ENCODE peak calls at places on chromosome 1, in four cellular contexts. O is kidney, K is H1, Y is endodermal cell. A is an unnamed sample.

GRCh38 chr1:78078358-78078757 is 32.6 kb downstream of the GIPC2 start:
- DNase-seq in O (no peak), K (no peak), Y (no peak), A (no peak)

GRCh38 chr1:225710804-225711203 is 57.9 kb upstream of the ENAH start:
- DNase-seq in O (no peak), K (no peak), Y (peak; percentile 67), A (no peak)

GRCh38 chr1:201714542-201715276 is 114.2 kb upstream of the IPO9 start:
- DNase-seq in O (peak; percentile 89), K (no peak), Y (peak; percentile 79), A (peak; percentile 75)

GRCh38 chr1:2209400-2210083 is 15.0 kb upstream of the FAAP20 start:
- DNase-seq in O (peak; percentile 86), K (no peak), Y (peak; percentile 61), A (peak; percentile 22)

GRCh38 chr1:219621047-219621786 is 8.3 kb upstream of the ZC3H11B start:
- DNase-seq in O (no peak), K (no peak), Y (no peak), A (peak; percentile 21)

GRCh38 chr1:8348777-8349472 is 31.0 kb downstream of the SLC45A1 start:
- DNase-seq in O (no peak), K (peak; percentile 92), Y (peak; percentile 92), A (peak; percentile 76)

GRCh38 chr1:56200446-56200845 is 378.9 kb downstream of the PLPP3 start:
- DNase-seq in O (no peak), K (no peak), Y (no peak), A (no peak)

GRCh38 chr1:11518791-11519628 is 40.1 kb downstream of the DISP3 start:
- DNase-seq in O (peak; percentile 39), K (no peak), Y (peak; percentile 32), A (no peak)

GRCh38 chr1:42979888-42980800 is 21.5 kb upstream of the SLC2A1 start:
- DNase-seq in O (no peak), K (no peak), Y (no peak), A (no peak)

GRCh38 chr1:180272395-180272794 is 42.3 kb downstream of the LHX4 start:
- DNase-seq in O (no peak), K (no peak), Y (no peak), A (no peak)

DNA sequence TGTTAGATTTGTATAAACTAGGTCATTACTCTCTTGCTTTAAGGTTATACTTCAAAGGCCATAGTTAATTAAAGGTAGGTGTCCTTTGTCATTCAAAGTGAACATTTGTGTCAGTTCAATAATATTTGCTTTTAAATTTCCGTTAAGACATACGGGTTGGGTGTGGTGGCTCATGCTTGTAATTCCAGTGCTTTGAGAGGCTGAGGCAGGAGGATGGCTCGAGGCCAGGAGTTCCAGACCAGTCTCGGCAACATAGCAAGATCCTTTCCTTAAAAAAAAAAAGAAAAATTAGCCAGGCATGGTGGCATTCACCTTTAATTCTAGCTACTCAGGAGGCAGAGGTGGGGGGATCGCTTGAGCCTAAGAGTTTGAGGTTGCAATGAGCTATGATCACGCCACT is 80.4 kb downstream of the KIF26B start:
- DNase-seq in O (no peak), K (no peak), Y (peak; percentile 35), A (no peak)
- H3K27ac ChIP-seq in O (no peak overlapping the region), K (no peak overlapping the region), Y (peak overlapping the region; percentile 78), A (no peak overlapping the region)

GRCh38 chr1:147840909-147841308 is 61.7 kb upstream of the GJA8 start:
- DNase-seq in O (no peak), K (no peak), Y (peak; percentile 84), A (no peak)
- TF ChIP-seq CTCF in O (no peak), K (peak; percentile 11), Y (peak; percentile 77), A (no peak)

DNA sequence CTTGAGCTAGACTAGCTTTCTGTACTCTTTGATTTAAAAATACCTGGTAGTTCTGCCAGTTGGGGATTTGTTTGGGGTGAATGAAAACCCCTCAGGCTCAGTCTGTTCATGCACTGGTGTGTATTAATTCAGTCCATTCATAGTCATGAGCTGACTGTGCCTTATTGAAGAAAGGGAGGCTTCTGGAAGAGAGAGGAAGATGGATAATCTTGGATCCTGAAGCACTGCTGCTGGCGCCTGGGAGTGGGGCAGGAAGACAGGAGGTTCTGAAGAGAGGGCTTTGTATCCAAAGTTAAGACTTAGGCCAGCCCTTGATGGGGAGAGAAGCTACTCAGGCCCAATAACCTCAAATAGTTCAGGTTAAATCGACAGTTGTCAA is 83.7 kb downstream of the CAMTA1 start:
- DNase-seq in O (no peak), K (no peak), Y (no peak), A (no peak)
- H3K4me1 ChIP-seq in O (peaks cover 18% of the 10 kb centered on the region), K (peaks cover 11% of the 10 kb centered on the region), Y (no peaks in the 10 kb centered on the region), A (peaks cover 20% of the 10 kb centered on the region)

GRCh38 chr1:91570105-91570448 is 69.4 kb downstream of the CDC7 start:
- DNase-seq in O (no peak), K (no peak), Y (no peak), A (no peak)

GRCh38 chr1:91568261-91568660 is 67.6 kb downstream of the CDC7 start:
- DNase-seq in O (no peak), K (no peak), Y (no peak), A (no peak)

GRCh38 chr1:91569411-91570104 is 68.9 kb downstream of the CDC7 start:
- DNase-seq in O (peak; percentile 90), K (no peak), Y (peak; percentile 58), A (peak; percentile 80)

GRCh38 chr1:91567583-91567982 is 66.9 kb downstream of the CDC7 start:
- DNase-seq in O (no peak), K (no peak), Y (no peak), A (no peak)

DNA sequence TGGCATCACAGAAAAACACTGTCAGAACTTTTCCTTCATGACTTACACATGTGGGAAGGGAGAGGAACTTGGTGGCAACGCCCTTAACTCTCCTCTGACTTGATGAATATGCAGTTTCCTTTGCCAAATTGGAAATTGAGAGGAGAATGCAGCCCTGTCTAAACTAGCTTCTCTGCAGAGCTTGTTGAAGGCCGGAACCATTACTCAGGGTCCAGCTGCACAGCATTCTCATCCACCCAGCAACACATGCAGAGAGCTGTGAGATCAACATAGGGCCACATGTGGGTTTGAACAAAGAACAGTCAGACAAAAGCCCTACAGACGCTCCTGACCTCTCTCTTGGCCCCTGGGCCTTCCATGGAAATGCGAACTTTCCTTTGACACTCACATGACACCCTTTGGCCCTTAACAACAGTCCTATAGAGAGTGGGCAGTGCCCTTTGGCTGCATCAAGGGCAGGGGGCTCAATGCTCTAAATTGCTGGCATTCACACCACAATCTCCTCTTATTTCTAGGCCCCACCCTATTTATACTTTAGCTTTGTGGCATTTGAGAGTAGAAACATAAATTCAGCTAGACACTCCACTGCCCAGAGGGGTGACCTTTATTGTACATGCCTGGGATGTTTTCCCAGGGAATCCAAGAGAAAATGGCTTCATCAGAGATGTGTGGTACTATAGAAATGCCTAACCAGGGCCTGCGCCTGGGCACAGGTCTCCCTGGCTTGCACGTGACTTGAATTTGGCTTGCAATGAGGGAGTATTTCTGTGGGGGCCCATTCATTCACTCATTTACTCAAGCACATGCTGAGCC is 64.4 kb downstream of the CDC7 start:
- DNase-seq in O (no peak), K (no peak), Y (no peak), A (no peak)
- H3K27ac ChIP-seq in O (no peak overlapping the region), K (no peak overlapping the region), Y (peak overlapping the region; percentile 98), A (peak overlapping the region; percentile 14)

GRCh38 chr1:115193026-115193425 is 103.7 kb upstream of the TSPAN2 start:
- DNase-seq in O (no peak), K (no peak), Y (no peak), A (no peak)

GRCh38 chr1:115189814-115190541 is 100.7 kb upstream of the TSPAN2 start:
- DNase-seq in O (no peak), K (no peak), Y (no peak), A (no peak)

GRCh38 chr1:115190766-115191165 is 101.5 kb upstream of the TSPAN2 start:
- DNase-seq in O (no peak), K (no peak), Y (no peak), A (no peak)

GRCh38 chr1:115192200-115192767 is 103.0 kb upstream of the TSPAN2 start:
- DNase-seq in O (no peak), K (no peak), Y (no peak), A (no peak)

DNA sequence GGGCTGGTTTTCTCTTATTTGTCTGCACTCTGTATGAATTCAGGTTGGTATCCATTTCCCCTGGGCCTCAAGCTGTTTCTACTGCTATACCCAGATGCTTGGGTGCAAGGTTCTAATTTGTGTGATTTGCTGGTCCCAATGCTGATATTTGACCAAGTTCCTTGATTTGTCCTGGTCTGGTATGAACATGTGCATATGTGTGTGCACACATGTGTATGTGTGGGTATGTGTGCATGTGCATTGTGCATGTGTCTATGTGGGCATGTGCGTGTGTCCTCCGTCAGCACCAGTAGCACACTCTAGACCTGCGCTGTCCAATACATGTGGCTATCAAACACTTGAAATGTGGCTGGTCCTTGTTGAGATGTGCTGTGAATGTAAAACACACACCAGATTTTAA is 102.4 kb upstream of the TSPAN2 start:
- DNase-seq in O (no peak), K (no peak), Y (no peak), A (no peak)
- TF ChIP-seq CTCF in O (no peak), K (no peak), Y (no peak), A (no peak)

DNA sequence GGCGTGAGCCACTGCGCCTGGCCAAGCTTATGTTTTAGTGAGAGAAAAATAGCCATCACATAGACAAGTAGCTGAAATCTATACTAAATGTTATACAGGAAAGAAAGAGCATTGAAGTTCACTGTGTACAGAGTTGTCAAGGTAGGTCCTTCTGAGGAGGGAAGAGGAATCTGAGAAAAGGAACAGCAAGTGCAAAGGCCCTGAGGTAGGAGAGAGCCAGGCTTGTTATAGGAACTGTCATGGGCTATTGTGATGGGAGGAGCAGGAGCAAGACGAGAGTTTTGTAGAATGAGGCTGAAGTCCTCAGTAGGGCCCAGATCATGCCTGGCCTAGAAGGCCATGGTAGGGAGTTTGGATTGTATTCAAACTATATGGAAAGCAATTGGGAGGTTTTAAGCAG is 4.6 kb downstream of the ZDHHC18 start:
- DNase-seq in O (no peak), K (no peak), Y (no peak), A (no peak)
- H3K4me1 ChIP-seq in O (peaks cover 4% of the 10 kb centered on the region), K (peaks cover 6% of the 10 kb centered on the region), Y (peaks cover 6% of the 10 kb centered on the region), A (peaks cover 33% of the 10 kb centered on the region)

DNA sequence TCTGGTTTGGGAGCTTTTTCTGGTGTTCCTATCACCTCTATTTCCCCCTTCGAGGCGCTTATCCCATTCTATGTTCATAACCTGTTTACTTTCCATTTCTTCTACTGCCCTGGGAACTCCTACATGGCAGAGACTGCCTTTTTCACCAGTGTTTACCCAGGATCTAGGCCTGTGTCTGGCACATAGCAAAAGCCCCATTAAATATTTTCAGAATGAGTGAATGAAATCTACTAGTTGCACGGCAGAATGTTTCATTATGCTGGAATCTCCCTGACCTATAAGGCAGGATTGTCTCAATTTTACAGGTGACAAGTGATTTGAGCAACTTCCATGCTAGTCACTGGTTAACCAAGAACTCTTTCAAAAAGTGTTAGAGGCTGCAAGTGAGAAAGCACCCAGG is 70.1 kb downstream of the PGM1 start:
- DNase-seq in O (no peak), K (no peak), Y (no peak), A (no peak)
- H3K27ac ChIP-seq in O (no peak overlapping the region), K (no peak overlapping the region), Y (no peak overlapping the region), A (no peak overlapping the region)

DNA sequence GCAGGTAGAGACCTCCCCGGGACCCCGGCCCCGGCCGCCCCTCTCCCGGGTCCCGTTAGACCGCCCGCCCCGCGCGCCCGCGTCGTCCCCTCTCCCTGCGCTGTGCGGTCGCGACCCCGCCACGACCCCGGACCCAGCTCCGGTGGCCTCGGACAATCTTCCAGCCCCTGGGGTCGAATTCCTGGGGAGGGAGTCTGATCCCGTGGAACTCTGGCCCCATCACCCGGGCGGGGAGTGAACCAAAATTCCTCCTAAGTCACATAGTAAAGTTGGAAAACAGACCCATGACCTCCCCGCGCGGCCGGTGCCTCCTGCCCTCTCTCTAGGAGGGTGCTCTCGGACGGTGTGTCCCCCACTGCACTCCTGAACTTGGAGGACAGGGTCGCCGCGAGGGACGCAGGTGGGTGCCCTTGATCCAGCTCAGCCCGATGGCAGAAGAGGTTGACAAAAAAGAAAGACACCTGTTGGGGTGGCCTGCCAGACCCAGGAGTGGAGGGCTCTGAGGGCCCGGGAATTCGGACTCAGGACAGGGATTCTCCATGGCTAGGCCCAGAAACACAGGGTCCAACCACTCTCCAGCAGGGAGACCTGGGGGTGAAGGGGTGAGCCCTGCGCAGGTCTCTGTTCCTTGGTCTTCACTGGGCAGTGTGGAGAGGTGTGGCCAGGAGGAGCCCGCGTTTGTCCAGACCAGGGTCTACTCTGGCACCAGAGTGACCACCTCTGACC is 451 bp downstream of the ADAMTSL4 start:
- DNase-seq in O (peak; percentile 89), K (no peak), Y (peak; percentile 78), A (no peak)
- TF ChIP-seq CTCF in O (no peak), K (no peak), Y (no peak), A (peak; percentile 15)

A was measured in heart right ventricle.